ENCODE peak calls at places on chromosomes 11 and 22, in ten cellular contexts. M is activated T-helper 1 cell treated with Interleukin-2 at 50 U/mL for 16 hours, A is BJ, J is stomach, F is sigmoid colon, H is GM12891, N is cardiac septum, U is AG08395, P is GM04503, T is AG09309. Y is an unnamed sample.

GRCh38 chr11:9914064-9914463 is 250.2 kb downstream of the SWAP70 start:
- DNase-seq in M (no peak), A (no peak), J (no peak), F (no peak), H (no peak), N (no peak), U (no peak), P (no peak), T (no peak), Y (no peak)

GRCh38 chr11:95849087-95849825 is 59.0 kb downstream of the CEP57 start:
- DNase-seq in M (no peak), A (peak; percentile 27), J (peak; percentile 41), F (peak; percentile 69), H (peak; percentile 2), N (no peak), U (peak; percentile 59), P (peak; percentile 42), T (no peak), Y (peak; percentile 52)

GRCh38 chr11:85682330-85683305 is 3.4 kb downstream of the CCDC89 start:
- DNase-seq in M (peak; percentile 21), A (no peak), J (peak; percentile 35), F (peak; percentile 84), H (peak; percentile 51), N (peak; percentile 83), U (peak; percentile 76), P (no peak), T (no peak), Y (peak; percentile 69)

GRCh38 chr11:94513091-94513490 is 830 bp downstream of the C11orf97 start:
- DNase-seq in M (no peak), A (no peak), J (no peak), F (no peak), H (no peak), N (no peak), U (no peak), P (no peak), T (no peak), Y (no peak)

GRCh38 chr22:36055376-36056310 is 27.0 kb upstream of the RBFOX2 start:
- DNase-seq in M (no peak), A (no peak), J (no peak), F (no peak), H (no peak), N (no peak), U (peak; percentile 24), P (no peak), T (peak; percentile 13), Y (no peak)

GRCh38 chr11:11244470-11245080 is 108.5 kb downstream of the CSNK2A3 start:
- DNase-seq in M (no peak), A (no peak), J (no peak), F (no peak), H (no peak), N (no peak), U (no peak), P (no peak), T (no peak), Y (no peak)

GRCh38 chr11:68141247-68142027 is 20.2 kb upstream of the CHKA start:
- DNase-seq in M (no peak), A (no peak), J (no peak), F (no peak), H (no peak), N (no peak), U (no peak), P (no peak), T (no peak), Y (no peak)

GRCh38 chr11:44963071-44963575 is 12.4 kb upstream of the TP53I11 start:
- DNase-seq in M (no peak), A (no peak), J (no peak), F (no peak), H (no peak), N (no peak), U (no peak), P (no peak), T (no peak), Y (no peak)

GRCh38 chr11:75499423-75500305 is 26.1 kb downstream of the GDPD5 start:
- DNase-seq in M (no peak), A (peak; percentile 98), J (no peak), F (peak; percentile 89), H (no peak), N (no peak), U (peak; percentile 97), P (peak; percentile 99), T (peak; percentile 95), Y (peak; percentile 23)

GRCh38 chr11:128735935-128736610 is 42.2 kb downstream of the FLI1 start:
- DNase-seq in M (no peak), A (no peak), J (no peak), F (no peak), H (no peak), N (no peak), U (no peak), P (no peak), T (no peak), Y (no peak)

GRCh38 chr11:92779746-92780145 is 189.7 kb upstream of the MTNR1B start:
- DNase-seq in M (no peak), A (no peak), J (no peak), F (no peak), H (no peak), N (no peak), U (no peak), P (no peak), T (no peak), Y (no peak)

GRCh38 chr22:45585946-45586540 is 83.4 kb downstream of the FBLN1 start:
- DNase-seq in M (no peak), A (no peak), J (no peak), F (no peak), H (no peak), N (no peak), U (no peak), P (no peak), T (no peak), Y (no peak)

GRCh38 chr11:44559207-44559943 is 6.1 kb upstream of the CD82 start:
- DNase-seq in M (no peak), A (no peak), J (no peak), F (peak; percentile 58), H (no peak), N (no peak), U (no peak), P (no peak), T (no peak), Y (no peak)

GRCh38 chr11:11577246-11577855 is 44.5 kb downstream of the GALNT18 start:
- DNase-seq in M (no peak), A (no peak), J (no peak), F (no peak), H (no peak), N (no peak), U (no peak), P (no peak), T (no peak), Y (no peak)

GRCh38 chr11:45483361-45483760 is 182.1 kb downstream of the CHST1 start:
- DNase-seq in M (no peak), A (no peak), J (peak; percentile 3), F (peak; percentile 35), H (no peak), N (peak; percentile 63), U (no peak), P (no peak), T (no peak), Y (no peak)

GRCh38 chr11:88101881-88102594 is 73.2 kb downstream of the RAB38 start:
- DNase-seq in M (no peak), A (no peak), J (no peak), F (no peak), H (no peak), N (no peak), U (no peak), P (no peak), T (no peak), Y (no peak)

GRCh38 chr22:31647516-31647915 is 14.5 kb downstream of the PISD start:
- DNase-seq in M (no peak), A (peak; percentile 46), J (no peak), F (no peak), H (no peak), N (no peak), U (peak; percentile 30), P (peak; percentile 94), T (peak; percentile 85), Y (no peak)

GRCh38 chr11:130071211-130071712 is 1.6 kb downstream of the APLP2 start:
- DNase-seq in M (no peak), A (no peak), J (no peak), F (no peak), H (no peak), N (no peak), U (peak; percentile 37), P (no peak), T (no peak), Y (no peak)

GRCh38 chr22:50486561-50487289 is at the start of gene MIOX:
- DNase-seq in M (no peak), A (no peak), J (no peak), F (no peak), H (no peak), N (no peak), U (no peak), P (no peak), T (no peak), Y (no peak)

GRCh38 chr11:62671604-62672528 is at the start of the genes LBHD1 and UQCC3:
- DNase-seq in M (peak; percentile 50), A (no peak), J (peak; percentile 81), F (peak; percentile 91), H (peak; percentile 85), N (peak; percentile 91), U (peak; percentile 69), P (peak; percentile 47), T (no peak), Y (peak; percentile 92)

GRCh38 chr11:494761-495536 is 12.1 kb downstream of the RNH1 start:
- DNase-seq in M (no peak), A (no peak), J (no peak), F (no peak), H (peak; percentile 12), N (no peak), U (no peak), P (no peak), T (no peak), Y (no peak)

GRCh38 chr11:103024086-103024485 is 67.9 kb downstream of the DCUN1D5 start:
- DNase-seq in M (no peak), A (no peak), J (no peak), F (no peak), H (no peak), N (no peak), U (no peak), P (no peak), T (no peak), Y (no peak)

GRCh38 chr11:124070906-124071621 is 29.9 kb upstream of the OR10G7 start:
- DNase-seq in M (peak; percentile 38), A (peak; percentile 22), J (peak; percentile 61), F (peak; percentile 75), H (peak; percentile 18), N (no peak), U (peak; percentile 68), P (peak; percentile 11), T (peak; percentile 57), Y (peak; percentile 27)

GRCh38 chr11:113935858-113936257 is 31.3 kb downstream of the HTR3B start:
- DNase-seq in M (no peak), A (no peak), J (no peak), F (no peak), H (no peak), N (peak; percentile 29), U (no peak), P (no peak), T (no peak), Y (no peak)

GRCh38 chr11:65594991-65595920 is at the start of gene KCNK7:
- DNase-seq in M (no peak), A (no peak), J (no peak), F (peak; percentile 65), H (no peak), N (no peak), U (peak; percentile 27), P (no peak), T (no peak), Y (no peak)

GRCh38 chr11:9280655-9281301 is 15.6 kb upstream of the DENND5A start:
- DNase-seq in M (no peak), A (no peak), J (peak; percentile 57), F (no peak), H (no peak), N (no peak), U (no peak), P (no peak), T (no peak), Y (peak; percentile 46)

GRCh38 chr11:115112779-115113178 is 391.4 kb downstream of the CADM1 start:
- DNase-seq in M (no peak), A (no peak), J (no peak), F (no peak), H (no peak), N (no peak), U (no peak), P (no peak), T (no peak), Y (no peak)

GRCh38 chr22:32205974-32206773 is 1.3 kb upstream of the RFPL2 start:
- DNase-seq in M (no peak), A (no peak), J (no peak), F (no peak), H (no peak), N (peak; percentile 44), U (no peak), P (no peak), T (no peak), Y (no peak)